ENCODE peak calls at places on chromosomes 12 and 14, in ten cellular contexts. U is fibroblast of mammary gland; X is Calu3; T is NCI-H1417 treated with DMSO at 0.1 percent for 48 hours; D is NCI-H1092; M is HL-60; Q is Daoy; I is stimulated activated CD4-positive, alpha-beta T cell treated with anti-CD3 and anti-CD28 coated beads, Interleukin-4, amount 100 ng/mL, for 24 hours; O is CD14-positive monocyte; A is OCI-LY7. R is an unnamed sample.

GRCh38 chr14:67240168-67240932 is 885 bp upstream of the PALS1 start:
- DNase-seq in T (no peak), U (peak; percentile 7), M (peak; percentile 5), O (no peak), Q (peak; percentile 72), I (peak; percentile 31), A (peak; percentile 31), D (peak; percentile 4), X (peak; percentile 70), R (no peak)

GRCh38 chr12:31578632-31579031 is 12.3 kb downstream of the DENND5B start:
- DNase-seq in D (no peak), O (no peak), U (no peak), M (no peak), I (no peak), T (no peak), A (no peak), Q (no peak), X (no peak), R (no peak)

GRCh38 chr14:72609205-72609916 is 284.5 kb downstream of the DPF3 start:
- DNase-seq in Q (no peak), M (no peak), U (no peak), D (no peak), A (no peak), I (no peak), X (no peak), T (no peak), O (no peak), R (no peak)

GRCh38 chr14:22427771-22428228 is 161.2 kb downstream of the DAD1 start:
- DNase-seq in O (peak; percentile 52), Q (peak; percentile 30), M (peak; percentile 85), U (peak; percentile 75), T (no peak), A (no peak), I (no peak), D (no peak), X (no peak), R (no peak)

GRCh38 chr12:8589679-8590078 is 23.0 kb downstream of the AICDA start:
- DNase-seq in D (no peak), I (no peak), O (no peak), U (no peak), T (no peak), Q (no peak), X (no peak), A (no peak), M (no peak), R (no peak)

GRCh38 chr12:127052491-127053232 is 1214.3 kb upstream of the TMEM132C start:
- DNase-seq in M (no peak), T (no peak), I (no peak), O (no peak), Q (peak; percentile 78), D (no peak), X (no peak), U (peak; percentile 64), A (no peak), R (no peak)

GRCh38 chr14:35534130-35534883 is at the start of gene INSM2:
- DNase-seq in T (no peak), A (peak; percentile 10), I (peak; percentile 5), U (no peak), O (no peak), D (peak; percentile 32), Q (peak; percentile 68), X (peak; percentile 2), M (no peak), R (peak; percentile 84)

GRCh38 chr12:106301611-106302321 is 767 bp upstream of the TCP11L2 start:
- DNase-seq in Q (peak; percentile 64), M (no peak), O (no peak), X (peak; percentile 82), D (peak; percentile 15), I (peak; percentile 58), U (peak; percentile 28), A (peak; percentile 89), T (peak; percentile 23), R (peak; percentile 40)

GRCh38 chr12:93016752-93017350 is 87.8 kb upstream of the EEA1 start:
- DNase-seq in A (no peak), O (no peak), X (no peak), I (no peak), T (no peak), U (no peak), M (no peak), D (no peak), Q (no peak), R (no peak)

GRCh38 chr14:35438910-35439713 is 34.6 kb upstream of the NFKBIA start:
- DNase-seq in I (no peak), M (no peak), U (peak; percentile 17), D (no peak), A (peak; percentile 61), T (no peak), Q (no peak), O (no peak), X (no peak), R (no peak)